ENCODE peak calls at places on chromosome X, in ten cellular contexts. V, K, H, F, I, C, Y, E, D and S are unnamed samples. For H3K9me3 and H3K36me3, the result is how much of the 10 kb centered on the place peaks cover.

GRCh38 chrX:25968920-25969319 is 169.2 kb upstream of the MAGEB18 start:
- DNase-seq in V (no peak), K (no peak), H (peak), F (peak), I (peak), C (peak), Y (peak), E (peak), D (peak), S (no peak)

GRCh38 chrX:13064599-13065143 is 20.3 kb upstream of the FAM9C start:
- DNase-seq in V (no peak), K (no peak), H (no peak), F (no peak), I (no peak), C (no peak), Y (no peak), E (peak), D (no peak), S (peak)

GRCh38 chrX:666762-667161 is 36.2 kb downstream of the SHOX start:
- DNase-seq in V (no peak), K (no peak), H (no peak), F (no peak), I (no peak), C (no peak), Y (no peak), E (no peak), D (no peak), S (peak)

GRCh38 chrX:2676794-2677675 is 14.1 kb upstream of the CD99 start:
- DNase-seq in V (no peak), K (no peak), H (no peak), F (peak), I (no peak), C (no peak), Y (no peak), E (peak), D (no peak), S (no peak)

GRCh38 chrX:154775611-154776349 is 13.1 kb downstream of the DKC1 start:
- DNase-seq in V (no peak), K (no peak), H (no peak), F (no peak), I (no peak), C (peak), Y (peak), E (peak), D (no peak), S (peak)

GRCh38 chrX:41875142-41875541 is 48.2 kb downstream of the CASK start:
- DNase-seq in V (no peak), K (no peak), H (no peak), F (no peak), I (no peak), C (no peak), Y (no peak), E (peak), D (no peak), S (no peak)

GRCh38 chrX:50881028-50881427 is 29.5 kb upstream of the BMP15 start:
- DNase-seq in V (no peak), K (no peak), H (no peak), F (no peak), I (no peak), C (no peak), Y (no peak), E (no peak), D (no peak), S (no peak)

GRCh38 chrX:118742176-118742575 is 14.8 kb downstream of the IL13RA1 start:
- DNase-seq in V (no peak), K (no peak), H (no peak), F (no peak), I (no peak), C (no peak), Y (no peak), E (no peak), D (no peak), S (no peak)

GRCh38 chrX:111168314-111168713 is 72.3 kb downstream of the PAK3 start:
- DNase-seq in V (no peak), K (no peak), H (peak), F (no peak), I (no peak), C (no peak), Y (no peak), E (peak), D (no peak), S (no peak)

GRCh38 chrX:38175140-38175539 is 45.5 kb downstream of the SRPX start:
- DNase-seq in V (no peak), K (no peak), H (peak), F (peak), I (peak), C (peak), Y (peak), E (no peak), D (no peak), S (peak)

GRCh38 chrX:13646154-13646549 is 6.8 kb upstream of the TCEANC start:
- DNase-seq in V (no peak), K (no peak), H (peak), F (peak), I (peak), C (peak), Y (peak), E (peak), D (peak), S (peak)

GRCh38 chrX:22059800-22060199 is 27.7 kb downstream of the PHEX start:
- DNase-seq in V (no peak), K (no peak), H (no peak), F (no peak), I (no peak), C (no peak), Y (no peak), E (no peak), D (no peak), S (no peak)

GRCh38 chrX:143781103-143781502 is 60.6 kb upstream of the SPANXN2 start:
- DNase-seq in V (no peak), K (no peak), H (no peak), F (no peak), I (no peak), C (no peak), Y (no peak), E (peak), D (no peak), S (peak)

GRCh38 chrX:119758682-119759332 is 419 bp downstream of the SOWAHD start:
- DNase-seq in V (no peak), K (peak), H (no peak), F (no peak), I (peak), C (peak), Y (peak), E (no peak), D (peak), S (peak)

GRCh38 chrX:115023139-115023538 is 5.7 kb upstream of the IL13RA2 start:
- DNase-seq in V (no peak), K (no peak), H (no peak), F (no peak), I (no peak), C (no peak), Y (no peak), E (peak), D (no peak), S (peak)

GRCh38 chrX:130108647-130109428 is 1.5 kb downstream of the ELF4 start:
- DNase-seq in V (no peak), K (peak), H (peak), F (peak), I (peak), C (no peak), Y (no peak), E (no peak), D (peak), S (peak)

GRCh38 chrX:11672213-11672612 is 6.5 kb upstream of the ARHGAP6 start:
- DNase-seq in V (no peak), K (no peak), H (no peak), F (no peak), I (no peak), C (no peak), Y (no peak), E (no peak), D (no peak), S (no peak)

GRCh38 chrX:8192276-8192675 is 21.2 kb upstream of the VCX2 start:
- DNase-seq in V (no peak), K (no peak), H (no peak), F (no peak), I (no peak), C (no peak), Y (no peak), E (no peak), D (no peak), S (no peak)
- H3K4me3 ChIP-seq in V (no peak), K (no peak), H (no peak), F (no peak), I (no peak), C (no peak), Y (no peak), E (no peak), D (no peak), S (no peak)

DNA sequence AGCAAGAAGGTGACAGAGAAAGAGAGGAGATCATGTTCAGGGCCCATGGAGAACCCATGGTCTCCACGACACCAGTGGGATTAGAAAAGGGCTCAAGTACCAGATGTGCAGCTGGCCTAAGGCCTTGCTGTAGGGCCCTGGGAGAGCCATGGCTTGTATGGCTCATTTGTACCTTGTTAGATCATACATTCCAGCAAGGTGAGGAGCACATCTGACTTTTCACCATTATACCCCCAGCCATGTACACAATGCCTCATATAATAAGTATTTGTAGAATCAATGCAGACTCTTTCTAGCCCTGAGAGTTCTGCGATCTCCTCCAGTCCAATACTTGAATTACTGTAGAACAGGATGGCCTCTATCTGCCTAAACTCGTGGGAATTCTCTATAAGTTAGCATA is 94.2 kb upstream of the MAP3K15 start:
- DNase-seq in V (no peak), K (no peak), H (no peak), F (no peak), I (no peak), C (no peak), Y (no peak), E (no peak), D (no peak), S (no peak)
- H3K9me3 ChIP-seq in V (under half), K (under half), H (under half), F (under half), I (under half), C (under half), Y (under half), E (under half), D (under half), S (under half)

DNA sequence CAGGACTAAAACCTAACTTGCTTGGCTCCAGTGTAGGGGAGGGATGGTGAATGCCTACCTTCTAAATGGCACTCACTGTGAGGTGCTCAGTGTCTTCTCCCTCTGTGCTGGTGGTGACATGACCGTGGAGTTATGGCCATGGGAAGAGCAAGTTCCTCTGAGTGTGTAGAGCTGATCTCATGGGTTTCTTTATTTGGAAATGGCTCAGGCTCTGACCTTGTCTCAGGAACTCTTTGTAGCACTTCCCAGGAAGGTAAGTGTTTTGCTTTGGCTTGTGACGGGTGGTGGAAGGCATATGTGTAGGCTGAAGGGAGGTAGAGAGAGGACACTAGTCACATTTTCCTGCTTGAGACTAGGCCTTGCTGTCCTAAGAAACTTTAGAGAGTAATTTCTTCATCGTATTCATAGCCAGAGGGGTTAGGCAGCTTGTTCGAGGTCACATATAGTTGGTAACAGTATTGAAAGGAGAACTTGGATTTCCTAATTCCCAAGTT is 6.5 kb downstream of the MSN start:
- DNase-seq in V (no peak), K (no peak), H (no peak), F (no peak), I (no peak), C (no peak), Y (no peak), E (no peak), D (no peak), S (no peak)
- H3K36me3 ChIP-seq in V (under half), K (under half), H (under half), F (under half), I (half or more), C (under half), Y (under half), E (under half), D (under half), S (under half)

DNA sequence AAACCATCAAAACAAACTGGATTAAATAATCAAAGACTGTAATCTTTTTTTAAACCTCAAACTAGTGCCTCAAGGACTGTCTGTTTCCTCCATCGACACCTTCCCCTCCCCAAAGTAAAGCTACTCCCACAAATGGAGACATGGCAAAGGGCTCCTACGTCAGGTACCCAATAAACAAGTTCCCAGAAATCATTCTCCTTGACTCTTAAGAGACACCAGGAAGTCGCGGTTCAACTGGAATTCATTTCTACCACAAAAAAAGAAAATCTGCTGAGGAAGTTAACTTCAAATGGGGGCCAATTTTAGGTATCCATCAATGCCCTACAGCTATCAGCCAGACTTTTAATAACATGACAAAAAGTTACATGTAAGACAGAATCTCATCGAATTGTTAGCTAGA is 2.5 kb downstream of the RPS4X start:
- DNase-seq in V (no peak), K (no peak), H (no peak), F (no peak), I (no peak), C (no peak), Y (no peak), E (peak), D (no peak), S (no peak)
- H3K4me3 ChIP-seq in V (peak), K (no peak), H (no peak), F (no peak), I (peak), C (peak), Y (peak), E (no peak), D (no peak), S (peak)